ENCODE peak calls at places on chromosomes 2 and 18, in six cellular contexts. A is fibroblast of pulmonary artery, S is A549, M is OCI-LY7, T is lower lobe of right lung, F is endodermal cell. J is an unnamed sample.

GRCh38 chr2:172299741-172300140 is 127.6 kb upstream of the ITGA6 start:
- DNase-seq in A (peak), S (no peak), M (no peak), T (no peak), F (no peak), J (no peak)

GRCh38 chr18:9741821-9742541 is 33.9 kb downstream of the RAB31 start:
- DNase-seq in A (peak), S (no peak), M (no peak), T (no peak), F (peak), J (no peak)

GRCh38 chr2:44706584-44707553 is 234.6 kb upstream of the SIX3 start:
- DNase-seq in A (no peak), S (no peak), M (no peak), T (no peak), F (no peak), J (no peak)

GRCh38 chr2:8661736-8662135 is 20.1 kb upstream of the ID2 start:
- DNase-seq in A (peak), S (no peak), M (no peak), T (no peak), F (no peak), J (peak)

GRCh38 chr2:171004833-171005232 is 75.8 kb downstream of the GORASP2 start:
- DNase-seq in A (no peak), S (no peak), M (no peak), T (no peak), F (no peak), J (no peak)

GRCh38 chr2:189302274-189302948 is 122.8 kb upstream of the COL5A2 start:
- DNase-seq in A (no peak), S (no peak), M (no peak), T (no peak), F (no peak), J (no peak)

GRCh38 chr2:128269358-128270305 is 49.0 kb downstream of the HS6ST1 start:
- DNase-seq in A (no peak), S (no peak), M (no peak), T (no peak), F (peak), J (no peak)

GRCh38 chr2:54894467-54894866 is 155.8 kb downstream of the RTN4 start:
- DNase-seq in A (peak), S (no peak), M (no peak), T (no peak), F (no peak), J (no peak)

GRCh38 chr2:240934701-240935100 is 28.6 kb downstream of the CROCC2 start:
- DNase-seq in A (no peak), S (no peak), M (no peak), T (peak), F (peak), J (no peak)

GRCh38 chr2:173961346-173961705 is 3.8 kb downstream of the SP3 start:
- DNase-seq in A (no peak), S (no peak), M (no peak), T (no peak), F (no peak), J (no peak)

GRCh38 chr2:130871843-130872242 is 35.1 kb downstream of the ARHGEF4 start:
- DNase-seq in A (no peak), S (no peak), M (no peak), T (no peak), F (peak), J (no peak)

GRCh38 chr2:187819624-187820023 is 265.4 kb upstream of the TFPI start:
- DNase-seq in A (no peak), S (no peak), M (no peak), T (no peak), F (no peak), J (no peak)

GRCh38 chr2:42488297-42488696 is 5.5 kb downstream of the KCNG3 start:
- DNase-seq in A (no peak), S (no peak), M (no peak), T (no peak), F (no peak), J (no peak)

GRCh38 chr2:64727013-64727767 is 73.5 kb upstream of the SERTAD2 start:
- DNase-seq in A (no peak), S (no peak), M (peak), T (no peak), F (no peak), J (no peak)

GRCh38 chr2:240595381-240596079 is 9.0 kb downstream of the CAPN10 start:
- DNase-seq in A (no peak), S (peak), M (peak), T (peak), F (peak), J (peak)

GRCh38 chr2:44741507-44741906 is 200.0 kb upstream of the SIX3 start:
- DNase-seq in A (no peak), S (no peak), M (no peak), T (no peak), F (no peak), J (no peak)

GRCh38 chr2:69221960-69222751 is 164.9 kb downstream of the GFPT1 start:
- DNase-seq in A (peak), S (no peak), M (no peak), T (no peak), F (no peak), J (no peak)

GRCh38 chr2:133266075-133266925 is 302.0 kb downstream of the NCKAP5 start:
- DNase-seq in A (no peak), S (peak), M (no peak), T (no peak), F (peak), J (no peak)

GRCh38 chr2:105969552-105969951 is 224.5 kb downstream of the UXS1 start:
- DNase-seq in A (peak), S (no peak), M (peak), T (no peak), F (peak), J (no peak)

GRCh38 chr2:122422384-122422991 is 667.0 kb downstream of the TSN start:
- DNase-seq in A (peak), S (no peak), M (no peak), T (no peak), F (no peak), J (no peak)

GRCh38 chr18:38450876-38451275 is 885.3 kb upstream of the CELF4 start:
- DNase-seq in A (no peak), S (no peak), M (no peak), T (no peak), F (no peak), J (no peak)

GRCh38 chr2:102022884-102023539 is 31.3 kb downstream of the IL1R2 start:
- DNase-seq in A (no peak), S (no peak), M (no peak), T (no peak), F (no peak), J (no peak)

GRCh38 chr2:53515435-53516332 is 251.9 kb upstream of the CHAC2 start:
- DNase-seq in A (peak), S (no peak), M (no peak), T (no peak), F (peak), J (no peak)

GRCh38 chr2:110770696-110771425 is 38.5 kb downstream of the ACOXL start:
- DNase-seq in A (peak), S (no peak), M (no peak), T (no peak), F (peak), J (peak)

GRCh38 chr2:232941912-232942595 is 71.0 kb downstream of the NGEF start:
- DNase-seq in A (no peak), S (no peak), M (no peak), T (no peak), F (no peak), J (peak)

GRCh38 chr18:13112982-13113381 is 105.6 kb upstream of the LDLRAD4 start:
- DNase-seq in A (peak), S (no peak), M (no peak), T (no peak), F (peak), J (no peak)
- TF ChIP-seq CTCF in A (peak), S (no peak), M (no peak), T (peak), F (peak), J (no peak)

GRCh38 chr2:20609995-20610357 is 40.9 kb downstream of the HS1BP3 start:
- DNase-seq in A (no peak), S (no peak), M (no peak), T (no peak), F (peak), J (no peak)

GRCh38 chr2:20611077-20611843 is 39.6 kb downstream of the HS1BP3 start:
- DNase-seq in A (peak), S (no peak), M (no peak), T (peak), F (peak), J (peak)

GRCh38 chr2:20613342-20613916 is 37.5 kb downstream of the HS1BP3 start:
- DNase-seq in A (no peak), S (no peak), M (no peak), T (peak), F (peak), J (peak)

GRCh38 chr2:20612835-20613341 is 38.0 kb downstream of the HS1BP3 start:
- DNase-seq in A (no peak), S (no peak), M (no peak), T (no peak), F (no peak), J (no peak)

DNA sequence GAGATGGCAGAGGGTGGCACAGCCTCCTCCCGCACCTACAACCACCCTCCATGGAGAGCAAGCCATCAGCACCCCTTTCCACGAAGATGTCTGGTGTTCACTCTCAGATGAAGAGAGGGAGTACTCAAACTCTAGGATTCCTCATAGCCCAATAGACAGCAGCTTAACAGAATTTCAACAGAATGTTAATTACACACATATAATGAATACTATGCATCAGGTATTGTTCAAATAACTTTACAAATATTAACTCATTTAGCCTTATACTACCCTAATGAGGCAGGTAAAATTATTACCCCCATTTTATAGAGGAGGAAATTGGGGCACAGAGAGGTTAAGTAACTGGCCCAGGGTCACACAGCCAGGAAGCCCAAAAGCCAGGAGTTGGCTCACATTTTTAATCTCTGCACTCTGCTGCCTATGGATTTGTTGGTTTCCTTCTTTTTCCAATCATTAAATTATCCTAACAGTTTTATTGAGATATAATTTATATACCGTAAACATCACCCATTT is 39.0 kb downstream of the HS1BP3 start:
- DNase-seq in A (no peak), S (no peak), M (no peak), T (peak), F (no peak), J (no peak)
- H3K4me3 ChIP-seq in A (no peak), S (no peak), M (no peak), T (no peak), F (no peak), J (no peak)

DNA sequence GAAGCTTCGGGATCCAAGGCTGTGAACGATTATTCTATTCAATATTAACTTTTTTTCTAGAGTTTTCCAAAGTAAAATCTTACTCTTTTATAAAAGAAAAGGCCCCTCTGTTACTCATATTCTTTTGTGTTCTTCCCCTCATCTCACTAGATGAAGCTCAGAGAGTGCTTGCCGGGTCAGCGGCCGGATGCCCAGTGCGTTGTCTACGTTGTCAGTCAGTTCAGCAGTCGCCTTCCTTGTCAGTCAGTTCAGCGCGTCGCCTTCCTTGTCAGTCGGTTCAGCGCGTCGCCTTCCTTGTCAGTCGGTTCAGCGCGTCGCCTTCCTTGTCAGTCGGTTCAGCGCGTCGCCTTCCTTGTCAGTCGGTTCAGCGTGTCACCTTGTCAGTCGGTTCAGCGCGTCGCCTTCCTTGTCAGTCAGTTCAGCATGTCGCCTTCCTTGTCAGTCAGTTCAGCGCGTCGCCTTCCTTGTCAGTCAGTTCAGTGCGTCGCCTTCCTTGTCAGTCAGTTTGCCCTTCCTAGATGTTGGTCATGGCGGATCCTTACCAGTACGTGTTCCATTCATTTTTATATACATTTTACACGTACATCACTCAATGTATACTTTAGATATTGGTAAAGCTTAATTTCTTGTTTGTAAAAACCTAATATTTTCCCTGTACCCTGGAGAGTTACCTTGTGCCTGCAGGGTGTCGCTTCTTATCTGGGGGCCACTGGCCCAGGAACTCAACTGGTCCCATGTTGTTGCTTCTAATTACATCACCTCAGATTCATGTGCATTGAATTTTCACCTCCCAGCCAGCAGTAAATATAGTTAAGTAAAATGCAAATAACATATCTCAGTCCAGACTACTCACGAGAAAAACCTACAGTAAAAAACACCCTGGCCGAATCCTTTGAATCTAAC is 206.9 kb downstream of the ASB1 start:
- DNase-seq in A (no peak), S (no peak), M (no peak), T (no peak), F (no peak), J (peak)
- TF ChIP-seq CTCF in A (no peak), S (no peak), M (no peak), T (no peak), F (no peak), J (no peak)

DNA sequence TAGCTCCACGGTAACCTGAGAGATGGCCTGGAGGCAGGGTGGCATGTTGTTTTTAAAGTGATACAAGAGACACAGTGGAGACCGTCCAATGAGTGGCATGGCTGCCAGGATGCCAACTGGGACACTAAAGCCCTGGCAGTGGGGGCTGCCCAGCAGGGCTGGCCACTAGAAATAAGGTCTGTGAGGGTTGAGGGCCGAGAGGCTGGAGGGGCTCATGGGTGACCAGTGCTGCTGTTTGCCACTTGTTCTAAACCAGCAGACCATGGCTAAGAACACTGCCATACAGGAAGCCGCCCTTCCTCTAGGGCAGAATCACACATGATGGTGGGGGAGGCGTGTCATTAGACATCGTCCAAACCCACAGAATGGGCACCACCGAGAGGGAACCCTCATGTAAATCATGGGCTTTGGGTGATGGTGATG is 71.9 kb downstream of the ALPK2 start:
- DNase-seq in A (no peak), S (no peak), M (peak), T (no peak), F (no peak), J (no peak)
- H3K4me3 ChIP-seq in A (no peak), S (no peak), M (no peak), T (no peak), F (no peak), J (no peak)

DNA sequence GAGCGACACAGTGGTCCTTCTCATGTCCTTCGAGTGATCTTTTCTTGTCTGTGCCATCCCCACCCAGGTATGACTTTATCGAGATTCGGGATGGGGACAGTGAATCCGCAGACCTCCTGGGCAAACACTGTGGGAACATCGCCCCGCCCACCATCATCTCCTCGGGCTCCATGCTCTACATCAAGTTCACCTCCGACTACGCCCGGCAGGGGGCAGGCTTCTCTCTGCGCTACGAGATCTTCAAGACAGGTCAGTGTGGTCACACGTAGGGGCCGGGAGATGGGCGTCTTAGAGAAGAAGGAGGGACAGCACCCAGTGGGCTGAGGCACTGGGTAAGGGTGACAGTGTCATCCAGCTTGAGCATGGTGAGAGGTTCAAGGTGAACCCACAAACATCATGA is 33.8 kb downstream of the NRP2 start:
- DNase-seq in A (no peak), S (peak), M (no peak), T (no peak), F (peak), J (no peak)
- TF ChIP-seq CTCF in A (peak), S (peak), M (no peak), T (no peak), F (peak), J (no peak)

GRCh38 chr2:162340822-162341221 is 3.1 kb upstream of the GCA start:
- DNase-seq in A (no peak), S (no peak), M (no peak), T (no peak), F (no peak), J (no peak)

GRCh38 chr2:162343824-162344616 is at the start of gene GCA:
- DNase-seq in A (peak), S (peak), M (peak), T (peak), F (peak), J (peak)

GRCh38 chr2:162343492-162343823 is 474 bp upstream of the GCA start:
- DNase-seq in A (no peak), S (no peak), M (no peak), T (no peak), F (no peak), J (no peak)

GRCh38 chr2:162344617-162344950 is 652 bp downstream of the GCA start:
- DNase-seq in A (peak), S (peak), M (no peak), T (no peak), F (no peak), J (no peak)

DNA sequence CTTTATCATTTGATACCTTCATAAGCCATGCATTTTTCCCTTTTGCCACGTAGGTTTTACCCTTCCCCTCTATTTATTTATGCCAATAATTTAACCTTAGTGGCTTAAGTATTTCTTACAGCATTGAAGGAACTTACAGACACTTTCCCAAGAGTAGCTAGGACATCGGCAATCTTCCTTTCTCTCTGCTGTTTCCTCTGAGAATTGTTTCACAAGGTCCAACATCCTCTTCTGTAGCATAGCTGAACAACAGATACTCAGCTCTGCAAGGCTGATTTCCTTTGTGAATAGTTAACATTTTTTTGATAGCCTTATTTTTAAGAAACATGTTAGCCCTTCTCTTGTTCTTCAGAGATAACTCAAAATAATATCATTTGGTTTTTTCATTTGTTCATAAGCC is 1.1 kb upstream of the GCA start:
- DNase-seq in A (no peak), S (no peak), M (no peak), T (no peak), F (no peak), J (no peak)
- H3K4me3 ChIP-seq in A (no peak), S (no peak), M (peak), T (peak), F (peak), J (no peak)

J was measured in lower leg skin.